ENCODE peak calls at places on chromosomes 13 and 19, in ten cellular contexts. One of them, this sample, is unnamed.

GRCh38 chr13:24528816-24529398 is 16.3 kb upstream of the PARP4 start:
- DNase-seq in neural crest cell: no peak
- DNase-seq in mucosa of gallbladder: no peak
- DNase-seq in glutamatergic neuron: no peak
- DNase-seq in lower leg skin: no peak
- DNase-seq in stimulated activated CD8-positive, alpha-beta memory T cell treated with anti-CD3 and anti-CD28 coated beads, Interleukin-12 subunit alpha, Interleukin-12 subunit beta, amount 100 ng/mL, for 4 hours: no peak
- DNase-seq in activated CD4-positive, alpha-beta T cell treated with anti-CD3 and anti-CD28 coated beads for 48 hours: no peak
- DNase-seq in heart left ventricle: no peak
- DNase-seq in G401: no peak
- DNase-seq in HT1080: no peak
- DNase-seq in this sample: no peak

GRCh38 chr19:51147663-51148062 is 5.6 kb downstream of the SIGLEC7 start:
- DNase-seq in neural crest cell: no peak
- DNase-seq in mucosa of gallbladder: no peak
- DNase-seq in glutamatergic neuron: no peak
- DNase-seq in lower leg skin: no peak
- DNase-seq in stimulated activated CD8-positive, alpha-beta memory T cell treated with anti-CD3 and anti-CD28 coated beads, Interleukin-12 subunit alpha, Interleukin-12 subunit beta, amount 100 ng/mL, for 4 hours: no peak
- DNase-seq in activated CD4-positive, alpha-beta T cell treated with anti-CD3 and anti-CD28 coated beads for 48 hours: no peak
- DNase-seq in heart left ventricle: no peak
- DNase-seq in G401: no peak
- DNase-seq in HT1080: no peak
- DNase-seq in this sample: no peak

GRCh38 chr13:27012482-27013197 is 159.0 kb downstream of the USP12 start:
- DNase-seq in neural crest cell: no peak
- DNase-seq in mucosa of gallbladder: no peak
- DNase-seq in glutamatergic neuron: no peak
- DNase-seq in lower leg skin: no peak
- DNase-seq in stimulated activated CD8-positive, alpha-beta memory T cell treated with anti-CD3 and anti-CD28 coated beads, Interleukin-12 subunit alpha, Interleukin-12 subunit beta, amount 100 ng/mL, for 4 hours: no peak
- DNase-seq in activated CD4-positive, alpha-beta T cell treated with anti-CD3 and anti-CD28 coated beads for 48 hours: no peak
- DNase-seq in heart left ventricle: no peak
- DNase-seq in G401: no peak
- DNase-seq in HT1080: peak; percentile 69
- DNase-seq in this sample: peak; percentile 66

GRCh38 chr13:41546372-41547252 is 89.3 kb downstream of the RGCC start:
- DNase-seq in neural crest cell: no peak
- DNase-seq in mucosa of gallbladder: no peak
- DNase-seq in glutamatergic neuron: no peak
- DNase-seq in lower leg skin: no peak
- DNase-seq in stimulated activated CD8-positive, alpha-beta memory T cell treated with anti-CD3 and anti-CD28 coated beads, Interleukin-12 subunit alpha, Interleukin-12 subunit beta, amount 100 ng/mL, for 4 hours: no peak
- DNase-seq in activated CD4-positive, alpha-beta T cell treated with anti-CD3 and anti-CD28 coated beads for 48 hours: peak; percentile 48
- DNase-seq in heart left ventricle: no peak
- DNase-seq in G401: no peak
- DNase-seq in HT1080: peak; percentile 88
- DNase-seq in this sample: no peak

GRCh38 chr13:60654405-60654804 is 257.4 kb downstream of the TDRD3 start:
- DNase-seq in neural crest cell: peak; percentile 8
- DNase-seq in mucosa of gallbladder: no peak
- DNase-seq in glutamatergic neuron: peak; percentile 39
- DNase-seq in lower leg skin: no peak
- DNase-seq in stimulated activated CD8-positive, alpha-beta memory T cell treated with anti-CD3 and anti-CD28 coated beads, Interleukin-12 subunit alpha, Interleukin-12 subunit beta, amount 100 ng/mL, for 4 hours: no peak
- DNase-seq in activated CD4-positive, alpha-beta T cell treated with anti-CD3 and anti-CD28 coated beads for 48 hours: no peak
- DNase-seq in heart left ventricle: peak; percentile 37
- DNase-seq in G401: peak; percentile 13
- DNase-seq in HT1080: peak; percentile 62
- DNase-seq in this sample: no peak

GRCh38 chr13:40061466-40062450 is 406.3 kb downstream of the COG6 start:
- DNase-seq in neural crest cell: no peak
- DNase-seq in mucosa of gallbladder: no peak
- DNase-seq in glutamatergic neuron: no peak
- DNase-seq in lower leg skin: no peak
- DNase-seq in stimulated activated CD8-positive, alpha-beta memory T cell treated with anti-CD3 and anti-CD28 coated beads, Interleukin-12 subunit alpha, Interleukin-12 subunit beta, amount 100 ng/mL, for 4 hours: no peak
- DNase-seq in activated CD4-positive, alpha-beta T cell treated with anti-CD3 and anti-CD28 coated beads for 48 hours: no peak
- DNase-seq in heart left ventricle: no peak
- DNase-seq in G401: no peak
- DNase-seq in HT1080: peak; percentile 18
- DNase-seq in this sample: no peak

GRCh38 chr13:91588541-91588940 is 190.1 kb downstream of the GPC5 start:
- DNase-seq in neural crest cell: no peak
- DNase-seq in mucosa of gallbladder: no peak
- DNase-seq in glutamatergic neuron: no peak
- DNase-seq in lower leg skin: no peak
- DNase-seq in stimulated activated CD8-positive, alpha-beta memory T cell treated with anti-CD3 and anti-CD28 coated beads, Interleukin-12 subunit alpha, Interleukin-12 subunit beta, amount 100 ng/mL, for 4 hours: no peak
- DNase-seq in activated CD4-positive, alpha-beta T cell treated with anti-CD3 and anti-CD28 coated beads for 48 hours: no peak
- DNase-seq in heart left ventricle: no peak
- DNase-seq in G401: no peak
- DNase-seq in HT1080: no peak
- DNase-seq in this sample: no peak

GRCh38 chr19:39104104-39104708 is 20.0 kb downstream of the ACP7 start:
- DNase-seq in neural crest cell: no peak
- DNase-seq in mucosa of gallbladder: no peak
- DNase-seq in glutamatergic neuron: no peak
- DNase-seq in lower leg skin: no peak
- DNase-seq in stimulated activated CD8-positive, alpha-beta memory T cell treated with anti-CD3 and anti-CD28 coated beads, Interleukin-12 subunit alpha, Interleukin-12 subunit beta, amount 100 ng/mL, for 4 hours: no peak
- DNase-seq in activated CD4-positive, alpha-beta T cell treated with anti-CD3 and anti-CD28 coated beads for 48 hours: no peak
- DNase-seq in heart left ventricle: no peak
- DNase-seq in G401: peak; percentile 96
- DNase-seq in HT1080: no peak
- DNase-seq in this sample: no peak

GRCh38 chr19:7257148-7258041 is 36.8 kb downstream of the INSR start:
- DNase-seq in neural crest cell: no peak
- DNase-seq in mucosa of gallbladder: peak; percentile 89
- DNase-seq in glutamatergic neuron: no peak
- DNase-seq in lower leg skin: peak; percentile 77
- DNase-seq in stimulated activated CD8-positive, alpha-beta memory T cell treated with anti-CD3 and anti-CD28 coated beads, Interleukin-12 subunit alpha, Interleukin-12 subunit beta, amount 100 ng/mL, for 4 hours: no peak
- DNase-seq in activated CD4-positive, alpha-beta T cell treated with anti-CD3 and anti-CD28 coated beads for 48 hours: no peak
- DNase-seq in heart left ventricle: no peak
- DNase-seq in G401: no peak
- DNase-seq in HT1080: no peak
- DNase-seq in this sample: peak; percentile 81

GRCh38 chr19:887599-887998 is 5.4 kb downstream of the MED16 start:
- DNase-seq in neural crest cell: no peak
- DNase-seq in mucosa of gallbladder: no peak
- DNase-seq in glutamatergic neuron: no peak
- DNase-seq in lower leg skin: no peak
- DNase-seq in stimulated activated CD8-positive, alpha-beta memory T cell treated with anti-CD3 and anti-CD28 coated beads, Interleukin-12 subunit alpha, Interleukin-12 subunit beta, amount 100 ng/mL, for 4 hours: no peak
- DNase-seq in activated CD4-positive, alpha-beta T cell treated with anti-CD3 and anti-CD28 coated beads for 48 hours: no peak
- DNase-seq in heart left ventricle: no peak
- DNase-seq in G401: peak; percentile 34
- DNase-seq in HT1080: no peak
- DNase-seq in this sample: no peak

GRCh38 chr13:64087624-64088023 is 2672.0 kb upstream of the PCDH20 start:
- DNase-seq in neural crest cell: no peak
- DNase-seq in mucosa of gallbladder: no peak
- DNase-seq in glutamatergic neuron: no peak
- DNase-seq in lower leg skin: no peak
- DNase-seq in stimulated activated CD8-positive, alpha-beta memory T cell treated with anti-CD3 and anti-CD28 coated beads, Interleukin-12 subunit alpha, Interleukin-12 subunit beta, amount 100 ng/mL, for 4 hours: no peak
- DNase-seq in activated CD4-positive, alpha-beta T cell treated with anti-CD3 and anti-CD28 coated beads for 48 hours: no peak
- DNase-seq in heart left ventricle: no peak
- DNase-seq in G401: no peak
- DNase-seq in HT1080: no peak
- DNase-seq in this sample: no peak

GRCh38 chr19:679418-680286 is 3.5 kb downstream of the FSTL3 start:
- DNase-seq in neural crest cell: peak; percentile 38
- DNase-seq in mucosa of gallbladder: peak; percentile 64
- DNase-seq in glutamatergic neuron: peak; percentile 72
- DNase-seq in lower leg skin: no peak
- DNase-seq in stimulated activated CD8-positive, alpha-beta memory T cell treated with anti-CD3 and anti-CD28 coated beads, Interleukin-12 subunit alpha, Interleukin-12 subunit beta, amount 100 ng/mL, for 4 hours: no peak
- DNase-seq in activated CD4-positive, alpha-beta T cell treated with anti-CD3 and anti-CD28 coated beads for 48 hours: peak; percentile 52
- DNase-seq in heart left ventricle: peak; percentile 80
- DNase-seq in G401: no peak
- DNase-seq in HT1080: no peak
- DNase-seq in this sample: peak; percentile 55